ENCODE peak calls at places on chromosome 17, in four cellular contexts. One of them, this sample, is unnamed.

GRCh38 chr17:63645775-63646491 is 23.7 kb downstream of the MAP3K3 start:
- DNase-seq in MM.1S: no peak
- DNase-seq in Calu3: no peak
- DNase-seq in fibroblast of pulmonary artery: no peak
- DNase-seq in this sample: no peak

GRCh38 chr17:32341141-32341856 is 674 bp downstream of the C17orf75 start:
- DNase-seq in MM.1S: peak; percentile 72
- DNase-seq in Calu3: peak; percentile 17
- DNase-seq in fibroblast of pulmonary artery: no peak
- DNase-seq in this sample: no peak

GRCh38 chr17:63925615-63926014 is 6.5 kb downstream of the CD79B start:
- DNase-seq in MM.1S: no peak
- DNase-seq in Calu3: no peak
- DNase-seq in fibroblast of pulmonary artery: no peak
- DNase-seq in this sample: no peak

GRCh38 chr17:45129426-45129939 is 2.8 kb downstream of the PLCD3 start:
- DNase-seq in MM.1S: no peak
- DNase-seq in Calu3: no peak
- DNase-seq in fibroblast of pulmonary artery: no peak
- DNase-seq in this sample: no peak

GRCh38 chr17:30599424-30600061 is 122.3 kb downstream of the GOSR1 start:
- DNase-seq in MM.1S: peak; percentile 30
- DNase-seq in Calu3: no peak
- DNase-seq in fibroblast of pulmonary artery: no peak
- DNase-seq in this sample: no peak

GRCh38 chr17:10102817-10103216 is 95.6 kb downstream of the GAS7 start:
- DNase-seq in MM.1S: no peak
- DNase-seq in Calu3: no peak
- DNase-seq in fibroblast of pulmonary artery: no peak
- DNase-seq in this sample: no peak

GRCh38 chr17:5118219-5118618 is 2.4 kb downstream of the USP6 start:
- DNase-seq in MM.1S: no peak
- DNase-seq in Calu3: no peak
- DNase-seq in fibroblast of pulmonary artery: no peak
- DNase-seq in this sample: no peak

GRCh38 chr17:622356-622755 is 92.3 kb downstream of the VPS53 start:
- DNase-seq in MM.1S: no peak
- DNase-seq in Calu3: no peak
- DNase-seq in fibroblast of pulmonary artery: peak; percentile 63
- DNase-seq in this sample: no peak

GRCh38 chr17:69711504-69711903 is 297.0 kb downstream of the MAP2K6 start:
- DNase-seq in MM.1S: no peak
- DNase-seq in Calu3: no peak
- DNase-seq in fibroblast of pulmonary artery: no peak
- DNase-seq in this sample: no peak

GRCh38 chr17:50834786-50835562 is 412 bp upstream of the WFIKKN2 start:
- DNase-seq in MM.1S: no peak
- DNase-seq in Calu3: no peak
- DNase-seq in fibroblast of pulmonary artery: peak; percentile 42
- DNase-seq in this sample: no peak

GRCh38 chr17:33814852-33815251 is 440.2 kb upstream of the CCL2 start:
- DNase-seq in MM.1S: no peak
- DNase-seq in Calu3: no peak
- DNase-seq in fibroblast of pulmonary artery: no peak
- DNase-seq in this sample: no peak

GRCh38 chr17:13413001-13413400 is 188.7 kb downstream of the HS3ST3A1 start:
- DNase-seq in MM.1S: no peak
- DNase-seq in Calu3: no peak
- DNase-seq in fibroblast of pulmonary artery: peak; percentile 58
- DNase-seq in this sample: no peak

GRCh38 chr17:44363613-44364159 is at the start of gene FAM171A2:
- DNase-seq in MM.1S: peak; percentile 68
- DNase-seq in Calu3: peak; percentile 87
- DNase-seq in fibroblast of pulmonary artery: peak; percentile 57
- DNase-seq in this sample: no peak

GRCh38 chr17:47864791-47865216 is 13.8 kb upstream of the SP6 start:
- DNase-seq in MM.1S: peak; percentile 55
- DNase-seq in Calu3: no peak
- DNase-seq in fibroblast of pulmonary artery: no peak
- DNase-seq in this sample: no peak

GRCh38 chr17:7233701-7234099 is 617 bp downstream of the DVL2 start:
- DNase-seq in MM.1S: no peak
- DNase-seq in Calu3: no peak
- DNase-seq in fibroblast of pulmonary artery: no peak
- DNase-seq in this sample: no peak

GRCh38 chr17:15957206-15957605 is 12.3 kb downstream of the ADORA2B start:
- DNase-seq in MM.1S: no peak
- DNase-seq in Calu3: no peak
- DNase-seq in fibroblast of pulmonary artery: no peak
- DNase-seq in this sample: no peak

GRCh38 chr17:78715876-78716275 is 66.2 kb downstream of the CYTH1 start:
- DNase-seq in MM.1S: no peak
- DNase-seq in Calu3: no peak
- DNase-seq in fibroblast of pulmonary artery: no peak
- DNase-seq in this sample: no peak

GRCh38 chr17:55190748-55191147 is 74.0 kb upstream of the HLF start:
- DNase-seq in MM.1S: no peak
- DNase-seq in Calu3: no peak
- DNase-seq in fibroblast of pulmonary artery: no peak
- DNase-seq in this sample: no peak

GRCh38 chr17:57356722-57357391 is 100.5 kb downstream of the MSI2 start:
- DNase-seq in MM.1S: peak; percentile 87
- DNase-seq in Calu3: no peak
- DNase-seq in fibroblast of pulmonary artery: no peak
- DNase-seq in this sample: no peak

GRCh38 chr17:4968916-4969550 is 1.4 kb upstream of the SPAG7 start:
- DNase-seq in MM.1S: no peak
- DNase-seq in Calu3: no peak
- DNase-seq in fibroblast of pulmonary artery: peak; percentile 91
- DNase-seq in this sample: no peak

GRCh38 chr17:51085150-51085805 is 35.4 kb downstream of the SPAG9 start:
- DNase-seq in MM.1S: no peak
- DNase-seq in Calu3: no peak
- DNase-seq in fibroblast of pulmonary artery: peak; percentile 38
- DNase-seq in this sample: no peak

GRCh38 chr17:78416791-78417530 is 38.5 kb downstream of the PGS1 start:
- DNase-seq in MM.1S: no peak
- DNase-seq in Calu3: no peak
- DNase-seq in fibroblast of pulmonary artery: peak; percentile 83
- DNase-seq in this sample: peak; percentile 41

GRCh38 chr17:47400333-47400732 is 76.6 kb downstream of the EFCAB13 start:
- DNase-seq in MM.1S: no peak
- DNase-seq in Calu3: no peak
- DNase-seq in fibroblast of pulmonary artery: no peak
- DNase-seq in this sample: no peak

GRCh38 chr17:49036270-49036626 is 39.1 kb downstream of the IGF2BP1 start:
- DNase-seq in MM.1S: no peak
- DNase-seq in Calu3: no peak
- DNase-seq in fibroblast of pulmonary artery: no peak
- DNase-seq in this sample: no peak
- TF ChIP-seq CTCF in MM.1S: no peak
- TF ChIP-seq CTCF in Calu3: no peak
- TF ChIP-seq CTCF in fibroblast of pulmonary artery: no peak
- TF ChIP-seq CTCF in this sample: no peak

GRCh38 chr17:75584358-75585175 is 3.0 kb upstream of the MYO15B start:
- DNase-seq in MM.1S: no peak
- DNase-seq in Calu3: no peak
- DNase-seq in fibroblast of pulmonary artery: no peak
- DNase-seq in this sample: no peak
- TF ChIP-seq CTCF in MM.1S: no peak
- TF ChIP-seq CTCF in Calu3: no peak
- TF ChIP-seq CTCF in fibroblast of pulmonary artery: no peak
- TF ChIP-seq CTCF in this sample: no peak

GRCh38 chr17:73419051-73419450 is 107.2 kb upstream of the CDC42EP4 start:
- DNase-seq in MM.1S: no peak
- DNase-seq in Calu3: no peak
- DNase-seq in fibroblast of pulmonary artery: no peak
- DNase-seq in this sample: no peak
- TF ChIP-seq CTCF in MM.1S: no peak
- TF ChIP-seq CTCF in Calu3: no peak
- TF ChIP-seq CTCF in fibroblast of pulmonary artery: no peak
- TF ChIP-seq CTCF in this sample: no peak

GRCh38 chr17:82974136-82974952 is 105.1 kb upstream of the METRNL start:
- DNase-seq in MM.1S: no peak
- DNase-seq in Calu3: no peak
- DNase-seq in fibroblast of pulmonary artery: no peak
- DNase-seq in this sample: no peak
- TF ChIP-seq CTCF in MM.1S: no peak
- TF ChIP-seq CTCF in Calu3: no peak
- TF ChIP-seq CTCF in fibroblast of pulmonary artery: no peak
- TF ChIP-seq CTCF in this sample: no peak

DNA sequence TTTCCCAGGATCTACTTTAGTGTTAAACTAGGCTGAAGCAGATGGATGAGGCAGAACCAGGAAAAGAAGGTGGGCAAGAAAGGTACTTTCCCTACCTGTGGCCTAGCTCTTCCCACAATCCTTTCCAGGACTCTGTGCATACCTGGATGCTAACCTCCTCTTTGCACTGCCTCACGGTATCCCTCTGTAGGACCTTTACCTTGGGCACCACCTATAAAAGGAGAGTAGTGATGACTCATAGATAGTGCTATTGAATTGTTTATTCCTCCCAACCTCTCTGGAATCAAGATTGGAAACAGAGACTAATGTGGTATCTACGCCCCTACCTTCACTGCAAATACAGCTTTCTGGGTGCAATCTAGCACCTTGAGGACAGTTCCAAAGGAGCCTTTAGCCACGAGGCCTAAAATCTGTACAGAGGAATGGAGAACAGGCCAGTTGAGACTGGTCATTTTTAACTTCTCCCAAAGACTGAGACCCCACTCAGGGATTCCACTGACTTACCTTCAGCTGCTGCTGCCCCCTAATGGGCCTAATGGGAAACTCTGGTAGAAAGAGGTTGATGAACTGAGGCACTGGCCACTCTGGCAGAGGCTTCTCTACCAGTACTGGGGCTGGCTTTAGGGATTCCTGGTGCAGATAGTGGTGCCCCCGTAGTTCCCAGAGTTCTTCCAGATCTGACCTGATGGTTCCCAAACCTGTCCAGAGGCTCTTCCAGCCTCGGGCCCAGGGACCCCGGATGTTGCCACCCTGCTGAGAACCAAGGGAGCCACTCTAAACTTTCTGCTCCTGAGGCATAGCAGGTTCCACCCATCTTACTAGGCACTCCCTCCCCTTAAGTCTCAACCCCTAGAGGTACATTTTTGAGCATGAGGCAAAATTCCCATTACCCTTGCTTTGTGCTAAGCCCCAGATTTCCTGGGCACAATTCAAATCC is 781 bp downstream of the RSKR start:
- DNase-seq in MM.1S: peak; percentile 27
- DNase-seq in Calu3: peak; percentile 46
- DNase-seq in fibroblast of pulmonary artery: peak; percentile 54
- DNase-seq in this sample: peak; percentile 49
- TF ChIP-seq CTCF in MM.1S: peak; percentile 65
- TF ChIP-seq CTCF in Calu3: peak; percentile 24
- TF ChIP-seq CTCF in fibroblast of pulmonary artery: peak; percentile 82
- TF ChIP-seq CTCF in this sample: peak; percentile 44

GRCh38 chr17:76124582-76125390 is 16.3 kb downstream of the FOXJ1 start:
- DNase-seq in MM.1S: no peak
- DNase-seq in Calu3: no peak
- DNase-seq in fibroblast of pulmonary artery: peak; percentile 21
- DNase-seq in this sample: no peak
- TF ChIP-seq CTCF in MM.1S: peak; percentile 26
- TF ChIP-seq CTCF in Calu3: peak; percentile 20
- TF ChIP-seq CTCF in fibroblast of pulmonary artery: peak; percentile 33
- TF ChIP-seq CTCF in this sample: no peak

DNA sequence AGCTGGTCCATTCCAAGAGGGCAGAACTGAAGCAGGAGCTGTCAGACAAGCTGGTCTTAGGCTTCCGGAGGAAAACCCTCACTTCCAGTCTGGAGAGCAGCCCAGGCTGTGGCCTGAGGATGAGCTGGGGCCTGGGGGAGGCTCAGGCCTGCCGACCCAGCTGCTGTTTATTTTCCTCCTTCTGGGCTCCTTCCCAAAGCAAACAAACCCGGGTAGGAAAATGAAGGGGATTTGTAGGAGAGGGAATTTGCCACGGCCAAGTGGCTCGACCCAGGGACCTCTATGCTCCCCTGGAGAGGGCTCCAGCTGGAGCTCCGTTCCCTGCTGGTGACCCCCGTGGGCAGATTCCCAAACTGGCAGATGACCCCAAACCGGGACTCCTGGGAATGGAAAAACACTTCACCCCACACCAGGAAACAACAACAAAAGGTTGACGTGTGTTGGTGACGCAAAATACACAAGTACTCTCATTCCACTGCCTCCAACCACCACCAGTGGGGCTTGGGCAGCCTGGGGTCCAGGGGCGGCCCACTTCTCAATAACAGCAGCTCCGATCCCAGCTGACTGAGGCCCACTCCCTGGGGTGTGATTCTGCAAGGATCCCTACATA is 8.8 kb downstream of the JUP start:
- DNase-seq in MM.1S: no peak
- DNase-seq in Calu3: peak; percentile 50
- DNase-seq in fibroblast of pulmonary artery: peak; percentile 99
- DNase-seq in this sample: peak; percentile 57
- TF ChIP-seq CTCF in MM.1S: no peak
- TF ChIP-seq CTCF in Calu3: no peak
- TF ChIP-seq CTCF in fibroblast of pulmonary artery: no peak
- TF ChIP-seq CTCF in this sample: no peak

GRCh38 chr17:67377727-67378443 is 804 bp downstream of the PITPNC1 start:
- DNase-seq in MM.1S: peak; percentile 50
- DNase-seq in Calu3: peak; percentile 57
- DNase-seq in fibroblast of pulmonary artery: peak; percentile 56
- DNase-seq in this sample: no peak
- TF ChIP-seq CTCF in MM.1S: peak; percentile 35
- TF ChIP-seq CTCF in Calu3: no peak
- TF ChIP-seq CTCF in fibroblast of pulmonary artery: peak; percentile 10
- TF ChIP-seq CTCF in this sample: no peak

GRCh38 chr17:2929881-2930533 is 133.4 kb downstream of the OR1D5 start:
- DNase-seq in MM.1S: no peak
- DNase-seq in Calu3: peak; percentile 52
- DNase-seq in fibroblast of pulmonary artery: peak; percentile 39
- DNase-seq in this sample: no peak
- TF ChIP-seq CTCF in MM.1S: peak; percentile 79
- TF ChIP-seq CTCF in Calu3: peak; percentile 86
- TF ChIP-seq CTCF in fibroblast of pulmonary artery: peak; percentile 64
- TF ChIP-seq CTCF in this sample: peak; percentile 17

GRCh38 chr17:11797803-11798202 is 199.5 kb downstream of the ZNF18 start:
- DNase-seq in MM.1S: no peak
- DNase-seq in Calu3: no peak
- DNase-seq in fibroblast of pulmonary artery: no peak
- DNase-seq in this sample: no peak
- TF ChIP-seq CTCF in MM.1S: peak; percentile 24
- TF ChIP-seq CTCF in Calu3: no peak
- TF ChIP-seq CTCF in fibroblast of pulmonary artery: no peak
- TF ChIP-seq CTCF in this sample: no peak